ENCODE peak calls at places on chromosome 21, in nine cellular contexts. S, D, H, G, N, R, T, Z and C are unnamed samples.

GRCh38 chr21:33127154-33127893 is 57.4 kb downstream of the OLIG1 start:
- DNase-seq in N (peak), R (peak), T (peak), D (peak), S (peak), Z (peak), G (peak), H (peak), C (peak)

GRCh38 chr21:17660862-17661261 is 48.2 kb upstream of the BTG3 start:
- DNase-seq in S (no peak), T (no peak), N (no peak), D (no peak), G (no peak), R (no peak), Z (no peak), H (no peak), C (no peak)

GRCh38 chr21:33844104-33844889 is 71.3 kb downstream of the ATP5PO start:
- DNase-seq in H (no peak), R (no peak), G (no peak), Z (no peak), D (no peak), S (no peak), N (peak), T (no peak), C (no peak)

GRCh38 chr21:26965567-26966359 is 1.1 kb downstream of the ADAMTS5 start:
- DNase-seq in S (no peak), N (peak), D (peak), G (no peak), H (no peak), R (peak), Z (no peak), T (no peak), C (peak)

GRCh38 chr21:44834231-44834950 is 16.5 kb upstream of the SUMO3 start:
- DNase-seq in H (no peak), D (no peak), R (no peak), T (no peak), S (no peak), G (no peak), Z (no peak), N (no peak), C (no peak)

GRCh38 chr21:16407403-16408279 is 677.9 kb downstream of the USP25 start:
- DNase-seq in N (peak), T (no peak), D (no peak), G (no peak), H (no peak), S (peak), R (no peak), Z (no peak), C (no peak)

GRCh38 chr21:31921079-31921478 is 48.3 kb downstream of the HUNK start:
- DNase-seq in G (no peak), T (peak), S (no peak), N (peak), Z (no peak), R (no peak), D (no peak), H (no peak), C (no peak)

GRCh38 chr21:39593522-39593921 is 19.2 kb upstream of the B3GALT5 start:
- DNase-seq in H (no peak), N (peak), R (no peak), S (no peak), T (no peak), Z (no peak), D (no peak), G (no peak), C (no peak)

GRCh38 chr21:38787461-38788274 is 18.1 kb upstream of the ETS2 start:
- DNase-seq in Z (no peak), S (peak), T (peak), R (no peak), D (no peak), H (no peak), G (peak), N (peak), C (no peak)